ENCODE peak calls at places on chromosome 3, in four cellular contexts. One of them, this sample, is unnamed.

GRCh38 chr3:51975857-51976549 is 1.1 kb downstream of the ABHD14A start:
- DNase-seq in A549: no peak
- DNase-seq in pancreas: peak; percentile 88
- DNase-seq in ovary: peak; percentile 88
- DNase-seq in this sample: peak; percentile 76

GRCh38 chr3:38224357-38224756 is 41.3 kb upstream of the SLC22A13 start:
- DNase-seq in A549: no peak
- DNase-seq in pancreas: no peak
- DNase-seq in ovary: no peak
- DNase-seq in this sample: no peak

GRCh38 chr3:85081191-85081895 is 122.6 kb downstream of the CADM2 start:
- DNase-seq in A549: no peak
- DNase-seq in pancreas: peak; percentile 7
- DNase-seq in ovary: no peak
- DNase-seq in this sample: no peak

GRCh38 chr3:4821975-4822374 is 157.3 kb upstream of the BHLHE40 start:
- DNase-seq in A549: no peak
- DNase-seq in pancreas: no peak
- DNase-seq in ovary: no peak
- DNase-seq in this sample: no peak

GRCh38 chr3:159664011-159664410 is 324.6 kb upstream of the IL12A start:
- DNase-seq in A549: no peak
- DNase-seq in pancreas: no peak
- DNase-seq in ovary: no peak
- DNase-seq in this sample: no peak

GRCh38 chr3:25493786-25494185 is 65.7 kb downstream of the RARB start:
- DNase-seq in A549: peak; percentile 5
- DNase-seq in pancreas: no peak
- DNase-seq in ovary: no peak
- DNase-seq in this sample: no peak

GRCh38 chr3:82627733-82628132 is 866.3 kb upstream of the GBE1 start:
- DNase-seq in A549: no peak
- DNase-seq in pancreas: no peak
- DNase-seq in ovary: no peak
- DNase-seq in this sample: no peak

GRCh38 chr3:151800449-151800848 is 13.5 kb upstream of the AADAC start:
- DNase-seq in A549: no peak
- DNase-seq in pancreas: no peak
- DNase-seq in ovary: no peak
- DNase-seq in this sample: no peak

GRCh38 chr3:17442332-17443049 is 299.9 kb downstream of the TBC1D5 start:
- DNase-seq in A549: no peak
- DNase-seq in pancreas: no peak
- DNase-seq in ovary: no peak
- DNase-seq in this sample: no peak

GRCh38 chr3:4994144-4994730 is 15.0 kb downstream of the BHLHE40 start:
- DNase-seq in A549: no peak
- DNase-seq in pancreas: no peak
- DNase-seq in ovary: no peak
- DNase-seq in this sample: no peak

GRCh38 chr3:32844322-32844654 is 26.5 kb downstream of the TRIM71 start:
- DNase-seq in A549: no peak
- DNase-seq in pancreas: no peak
- DNase-seq in ovary: no peak
- DNase-seq in this sample: no peak
- H3K4me1 ChIP-seq in A549: peaks cover 17% of the 10 kb centered on the region
- H3K4me1 ChIP-seq in pancreas: no peaks in the 10 kb centered on the region
- H3K4me1 ChIP-seq in ovary: no peaks in the 10 kb centered on the region
- H3K4me1 ChIP-seq in this sample: peaks cover 6% of the 10 kb centered on the region

DNA sequence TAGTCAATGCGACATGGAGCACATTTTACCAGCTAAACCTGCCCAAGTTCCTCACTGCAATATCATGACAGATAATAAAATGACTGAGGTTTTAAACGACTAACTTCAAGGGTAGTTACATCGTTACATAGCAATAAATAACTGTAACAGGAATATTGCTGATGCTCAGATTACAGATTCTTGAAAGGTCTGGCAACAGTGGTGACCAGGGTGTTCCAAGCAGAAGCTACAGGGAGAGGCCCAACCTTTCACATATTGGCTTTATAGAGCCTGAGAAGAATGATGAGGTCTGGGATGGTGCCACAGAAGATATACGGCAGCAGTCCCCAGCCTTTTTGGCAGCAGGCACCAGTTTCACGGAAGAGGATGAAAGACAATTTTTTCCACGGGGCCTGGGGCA is 51.1 kb upstream of the CSPG5 start:
- DNase-seq in A549: no peak
- DNase-seq in pancreas: no peak
- DNase-seq in ovary: no peak
- DNase-seq in this sample: no peak
- H3K27ac ChIP-seq in A549: no peak overlapping the region
- H3K27ac ChIP-seq in pancreas: no peak overlapping the region
- H3K27ac ChIP-seq in ovary: no peak overlapping the region
- H3K27ac ChIP-seq in this sample: no peak overlapping the region

GRCh38 chr3:129655326-129655725 is 48.9 kb upstream of the PLXND1 start:
- DNase-seq in A549: no peak
- DNase-seq in pancreas: no peak
- DNase-seq in ovary: no peak
- DNase-seq in this sample: no peak

GRCh38 chr3:129651316-129652202 is 45.1 kb upstream of the PLXND1 start:
- DNase-seq in A549: peak; percentile 53
- DNase-seq in pancreas: peak; percentile 64
- DNase-seq in ovary: peak; percentile 36
- DNase-seq in this sample: no peak

GRCh38 chr3:129653019-129653418 is 46.5 kb upstream of the PLXND1 start:
- DNase-seq in A549: no peak
- DNase-seq in pancreas: no peak
- DNase-seq in ovary: no peak
- DNase-seq in this sample: no peak

GRCh38 chr3:129656659-129657247 is 50.3 kb upstream of the PLXND1 start:
- DNase-seq in A549: no peak
- DNase-seq in pancreas: no peak
- DNase-seq in ovary: no peak
- DNase-seq in this sample: no peak

GRCh38 chr3:129654126-129654525 is 47.6 kb upstream of the PLXND1 start:
- DNase-seq in A549: no peak
- DNase-seq in pancreas: no peak
- DNase-seq in ovary: no peak
- DNase-seq in this sample: no peak
- H3K4me1 ChIP-seq in A549: peaks cover 100% of the 10 kb centered on the region
- H3K4me1 ChIP-seq in pancreas: peaks cover 7% of the 10 kb centered on the region
- H3K4me1 ChIP-seq in ovary: peaks cover 7% of the 10 kb centered on the region
- H3K4me1 ChIP-seq in this sample: peaks cover 63% of the 10 kb centered on the region

GRCh38 chr3:69014022-69014580 is 617 bp upstream of the EOGT start:
- DNase-seq in A549: no peak
- DNase-seq in pancreas: no peak
- DNase-seq in ovary: no peak
- DNase-seq in this sample: no peak
- H3K27ac ChIP-seq in A549: peak overlapping the region; percentile 100
- H3K27ac ChIP-seq in pancreas: peak overlapping the region; percentile 98
- H3K27ac ChIP-seq in ovary: peak overlapping the region; percentile 96
- H3K27ac ChIP-seq in this sample: peak overlapping the region; percentile 97

DNA sequence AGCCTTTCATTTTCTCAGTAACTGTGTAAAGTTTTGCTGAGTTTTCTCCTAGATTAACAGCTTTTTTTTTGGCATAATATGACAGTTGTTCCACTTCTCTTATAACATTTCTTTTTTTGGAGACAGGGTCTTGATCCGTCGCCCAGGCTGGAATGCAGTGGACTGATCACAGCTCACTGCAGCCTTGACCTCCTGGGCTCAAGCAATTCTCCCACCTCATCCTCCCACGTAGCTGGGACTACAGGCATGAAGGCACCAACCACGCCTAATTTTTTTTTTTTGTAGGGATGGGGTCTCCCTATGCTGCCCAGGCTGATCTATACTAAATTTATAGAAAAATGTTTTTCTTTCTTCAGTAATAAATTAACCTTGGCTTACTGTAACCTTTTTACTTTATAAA is 30.1 kb downstream of the DLG1 start:
- DNase-seq in A549: no peak
- DNase-seq in pancreas: no peak
- DNase-seq in ovary: peak; percentile 69
- DNase-seq in this sample: no peak
- H3K4me1 ChIP-seq in A549: peaks cover 21% of the 10 kb centered on the region
- H3K4me1 ChIP-seq in pancreas: no peaks in the 10 kb centered on the region
- H3K4me1 ChIP-seq in ovary: peaks cover 3% of the 10 kb centered on the region
- H3K4me1 ChIP-seq in this sample: peaks cover 31% of the 10 kb centered on the region

GRCh38 chr3:119322021-119322522 is 27.9 kb downstream of the ARHGAP31 start:
- DNase-seq in A549: peak; percentile 17
- DNase-seq in pancreas: no peak
- DNase-seq in ovary: no peak
- DNase-seq in this sample: no peak
- H3K27ac ChIP-seq in A549: peak overlapping the region; percentile 97
- H3K27ac ChIP-seq in pancreas: peak overlapping the region; percentile 78
- H3K27ac ChIP-seq in ovary: peak overlapping the region; percentile 95
- H3K27ac ChIP-seq in this sample: peak overlapping the region; percentile 97

GRCh38 chr3:43692971-43693370 is 2.2 kb downstream of the ABHD5 start:
- DNase-seq in A549: no peak
- DNase-seq in pancreas: no peak
- DNase-seq in ovary: no peak
- DNase-seq in this sample: no peak
- H3K4me1 ChIP-seq in A549: peaks cover 47% of the 10 kb centered on the region
- H3K4me1 ChIP-seq in pancreas: peaks cover 42% of the 10 kb centered on the region
- H3K4me1 ChIP-seq in ovary: peaks cover 6% of the 10 kb centered on the region
- H3K4me1 ChIP-seq in this sample: peaks cover 5% of the 10 kb centered on the region